ENCODE peak calls at places on chromosome 7, in five cellular contexts. One of them, this sample, is unnamed.

GRCh38 chr7:7883394-7883793 is 85.2 kb upstream of the GLCCI1 start:
- DNase-seq in skeletal muscle cell: no peak
- DNase-seq in neural crest cell: no peak
- DNase-seq in endothelial cell of umbilical vein: no peak
- DNase-seq in germinal center: no peak
- DNase-seq in this sample: no peak

GRCh38 chr7:148148456-148148855 is 442.1 kb upstream of the C7orf33 start:
- DNase-seq in skeletal muscle cell: no peak
- DNase-seq in neural crest cell: no peak
- DNase-seq in endothelial cell of umbilical vein: no peak
- DNase-seq in germinal center: no peak
- DNase-seq in this sample: no peak

GRCh38 chr7:17021205-17021604 is 139.4 kb upstream of the AGR3 start:
- DNase-seq in skeletal muscle cell: no peak
- DNase-seq in neural crest cell: no peak
- DNase-seq in endothelial cell of umbilical vein: no peak
- DNase-seq in germinal center: no peak
- DNase-seq in this sample: no peak

GRCh38 chr7:129875745-129876411 is 76.9 kb downstream of the UBE2H start:
- DNase-seq in skeletal muscle cell: no peak
- DNase-seq in neural crest cell: no peak
- DNase-seq in endothelial cell of umbilical vein: peak; percentile 27
- DNase-seq in germinal center: no peak
- DNase-seq in this sample: peak; percentile 52

GRCh38 chr7:69781412-69781846 is 183.2 kb downstream of the AUTS2 start:
- DNase-seq in skeletal muscle cell: no peak
- DNase-seq in neural crest cell: no peak
- DNase-seq in endothelial cell of umbilical vein: no peak
- DNase-seq in germinal center: no peak
- DNase-seq in this sample: no peak

GRCh38 chr7:47379629-47380324 is 202.1 kb downstream of the TNS3 start:
- DNase-seq in skeletal muscle cell: no peak
- DNase-seq in neural crest cell: peak; percentile 42
- DNase-seq in endothelial cell of umbilical vein: no peak
- DNase-seq in germinal center: no peak
- DNase-seq in this sample: no peak

GRCh38 chr7:31069880-31070555 is 17.9 kb downstream of the ADCYAP1R1 start:
- DNase-seq in skeletal muscle cell: no peak
- DNase-seq in neural crest cell: no peak
- DNase-seq in endothelial cell of umbilical vein: no peak
- DNase-seq in germinal center: no peak
- DNase-seq in this sample: no peak

GRCh38 chr7:13829914-13830603 is 159.4 kb downstream of the ETV1 start:
- DNase-seq in skeletal muscle cell: peak; percentile 77
- DNase-seq in neural crest cell: no peak
- DNase-seq in endothelial cell of umbilical vein: peak; percentile 47
- DNase-seq in germinal center: no peak
- DNase-seq in this sample: peak; percentile 62

GRCh38 chr7:102874166-102874829 is 38.5 kb upstream of the LRRC17 start:
- DNase-seq in skeletal muscle cell: no peak
- DNase-seq in neural crest cell: no peak
- DNase-seq in endothelial cell of umbilical vein: peak; percentile 96
- DNase-seq in germinal center: no peak
- DNase-seq in this sample: peak; percentile 95